ENCODE peak calls at places on chromosomes 16 and 17, in seven cellular contexts. N is aorta, P is GM23248, H is astrocyte, R is neural progenitor cell, A is body of pancreas, K is A549. V is an unnamed sample.

GRCh38 chr16:49936791-49937190 is 80.9 kb upstream of the ZNF423 start:
- DNase-seq in N (no peak), P (no peak), H (no peak), R (no peak), A (no peak), K (no peak), V (no peak)

GRCh38 chr16:77336637-77337036 is 98.2 kb downstream of the ADAMTS18 start:
- DNase-seq in N (no peak), P (peak; percentile 2), H (no peak), R (peak; percentile 62), A (no peak), K (no peak), V (no peak)

GRCh38 chr16:28923652-28924398 is 1.2 kb downstream of the RABEP2 start:
- DNase-seq in N (no peak), P (no peak), H (no peak), R (no peak), A (peak; percentile 32), K (no peak), V (no peak)

GRCh38 chr17:81097134-81097942 is 62.4 kb downstream of the BAIAP2 start:
- DNase-seq in N (peak; percentile 89), P (peak; percentile 94), H (peak; percentile 72), R (peak; percentile 92), A (peak; percentile 48), K (peak; percentile 84), V (peak; percentile 87)

GRCh38 chr17:58120195-58120822 is 27.9 kb upstream of the OR4D1 start:
- DNase-seq in N (no peak), P (peak; percentile 66), H (peak; percentile 44), R (peak; percentile 86), A (peak; percentile 50), K (no peak), V (peak; percentile 58)

GRCh38 chr16:53999841-54000240 is 286.7 kb downstream of the IRX3 start:
- DNase-seq in N (no peak), P (peak; percentile 23), H (peak; percentile 75), R (no peak), A (no peak), K (no peak), V (no peak)

GRCh38 chr17:55154101-55154500 is 110.7 kb upstream of the HLF start:
- DNase-seq in N (no peak), P (no peak), H (no peak), R (no peak), A (no peak), K (no peak), V (no peak)

GRCh38 chr16:83095926-83096692 is 469.3 kb downstream of the CDH13 start:
- DNase-seq in N (no peak), P (peak; percentile 51), H (peak; percentile 44), R (no peak), A (no peak), K (no peak), V (no peak)

GRCh38 chr16:11198817-11199216 is 57.2 kb downstream of the SOCS1 start:
- DNase-seq in N (no peak), P (no peak), H (no peak), R (no peak), A (no peak), K (peak; percentile 22), V (no peak)

GRCh38 chr17:38338535-38338934 is 5.2 kb downstream of the GPR179 start:
- DNase-seq in N (no peak), P (no peak), H (no peak), R (no peak), A (no peak), K (no peak), V (no peak)

GRCh38 chr17:38342886-38343607 is 709 bp downstream of the GPR179 start:
- DNase-seq in N (no peak), P (no peak), H (no peak), R (no peak), A (no peak), K (no peak), V (no peak)

GRCh38 chr17:38343608-38343980 is at the start of gene GPR179:
- DNase-seq in N (no peak), P (no peak), H (no peak), R (no peak), A (no peak), K (no peak), V (no peak)

GRCh38 chr17:38339891-38340290 is 3.9 kb downstream of the GPR179 start:
- DNase-seq in N (no peak), P (peak; percentile 41), H (no peak), R (no peak), A (no peak), K (no peak), V (no peak)

GRCh38 chr17:38341035-38341721 is 2.6 kb downstream of the GPR179 start:
- DNase-seq in N (no peak), P (peak; percentile 36), H (no peak), R (peak; percentile 57), A (peak; percentile 62), K (no peak), V (peak; percentile 43)
- H3K27ac ChIP-seq in N (no peak overlapping the region), P (no peak overlapping the region), H (no peak overlapping the region), R (no peak overlapping the region), A (no peak overlapping the region), K (no peak overlapping the region), V (no peak overlapping the region)

DNA sequence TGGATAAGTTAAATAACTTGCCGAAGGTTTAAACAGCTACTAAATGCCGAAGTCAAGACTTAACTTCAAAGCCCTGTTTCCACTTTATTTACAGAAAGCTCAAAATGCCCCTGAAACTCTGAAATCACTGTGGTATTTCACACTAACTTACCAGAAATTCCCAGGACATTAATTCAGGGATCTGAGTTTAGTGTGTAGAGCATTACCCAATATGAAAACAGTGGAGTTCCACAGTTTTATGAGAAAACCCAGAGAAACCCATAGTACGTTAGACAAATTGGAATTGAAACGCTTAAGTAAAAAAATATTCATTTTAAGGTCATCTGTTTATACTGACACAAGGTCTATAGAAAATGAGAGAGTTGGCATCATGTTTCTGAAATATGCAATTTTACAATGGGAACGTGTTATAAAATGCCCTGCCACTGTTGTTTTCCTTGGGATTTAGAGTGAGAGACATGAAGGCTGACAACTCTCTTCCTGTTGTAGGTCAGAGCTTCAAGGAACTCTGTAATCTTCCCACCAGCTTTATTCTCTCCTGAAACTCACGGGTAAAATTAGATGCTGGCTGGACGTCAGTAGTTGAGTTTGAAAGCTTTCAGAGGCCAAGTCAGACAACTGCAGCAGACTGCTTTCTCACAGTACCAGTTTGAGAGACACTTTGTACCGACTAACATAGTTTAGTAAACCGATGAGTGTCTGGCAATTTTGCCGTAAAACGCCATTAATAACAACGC is 139.4 kb upstream of the TBX2 start:
- DNase-seq in N (no peak), P (no peak), H (no peak), R (no peak), A (no peak), K (no peak), V (peak; percentile 29)
- H3K27ac ChIP-seq in N (no peak overlapping the region), P (no peak overlapping the region), H (no peak overlapping the region), R (no peak overlapping the region), A (peak overlapping the region; percentile 4), K (no peak overlapping the region), V (peak overlapping the region; percentile 48)

GRCh38 chr16:79542196-79542859 is 58.2 kb downstream of the MAF start:
- DNase-seq in N (peak; percentile 83), P (no peak), H (no peak), R (no peak), A (no peak), K (no peak), V (no peak)
- H3K27ac ChIP-seq in N (no peak overlapping the region), P (no peak overlapping the region), H (no peak overlapping the region), R (no peak overlapping the region), A (no peak overlapping the region), K (no peak overlapping the region), V (peak overlapping the region; percentile 26)

GRCh38 chr17:32928527-32929287 is 754 bp downstream of the TMEM98 start:
- DNase-seq in N (no peak), P (peak; percentile 57), H (no peak), R (no peak), A (no peak), K (no peak), V (no peak)
- H3K27ac ChIP-seq in N (peak overlapping the region; percentile 83), P (peak overlapping the region; percentile 45), H (peak overlapping the region; percentile 50), R (no peak overlapping the region), A (peak overlapping the region; percentile 42), K (peak overlapping the region; percentile 95), V (peak overlapping the region; percentile 82)

GRCh38 chr17:50534222-50534978 is 1.9 kb downstream of the EPN3 start:
- DNase-seq in N (no peak), P (peak; percentile 43), H (peak; percentile 29), R (peak; percentile 55), A (peak; percentile 80), K (peak; percentile 81), V (no peak)

GRCh38 chr17:50533720-50534148 is 1.2 kb downstream of the EPN3 start:
- DNase-seq in N (no peak), P (peak; percentile 54), H (no peak), R (no peak), A (peak; percentile 84), K (no peak), V (peak; percentile 60)

GRCh38 chr17:50533185-50533584 is 650 bp downstream of the EPN3 start:
- DNase-seq in N (no peak), P (no peak), H (no peak), R (no peak), A (peak; percentile 31), K (no peak), V (no peak)

GRCh38 chr17:50531428-50532025 is 1.0 kb upstream of the EPN3 start:
- DNase-seq in N (no peak), P (no peak), H (no peak), R (no peak), A (no peak), K (no peak), V (no peak)

GRCh38 chr17:50532452-50533024 is at the start of gene EPN3:
- DNase-seq in N (no peak), P (peak; percentile 49), H (no peak), R (peak; percentile 44), A (peak; percentile 83), K (no peak), V (no peak)
- H3K27ac ChIP-seq in N (no peak within 1 kb of the TSS), P (no peak within 1 kb of the TSS), H (no peak within 1 kb of the TSS), R (no peak within 1 kb of the TSS), A (peak within 1 kb of the TSS; percentile 92), K (no peak within 1 kb of the TSS), V (no peak within 1 kb of the TSS)

DNA sequence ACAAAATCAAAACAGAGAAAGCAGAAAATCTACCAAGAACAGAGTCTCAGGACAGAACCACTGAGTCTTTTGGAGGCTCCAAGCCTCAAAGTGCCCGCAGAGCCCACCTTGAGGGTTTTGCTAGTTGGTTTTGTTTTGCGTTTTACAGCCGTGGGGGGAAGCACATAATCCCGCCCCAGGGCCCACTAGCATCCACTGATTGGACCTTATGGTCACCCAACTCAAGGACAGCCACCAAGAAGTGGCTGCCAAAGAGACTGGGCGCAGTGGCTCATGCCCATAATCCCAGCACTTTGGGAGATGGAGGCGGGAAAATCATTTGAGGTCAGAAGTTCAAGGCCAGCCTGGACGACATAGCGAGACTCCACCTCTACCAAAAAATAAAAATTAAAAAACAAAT is 9.9 kb downstream of the ALOX15B start:
- DNase-seq in N (no peak), P (no peak), H (no peak), R (no peak), A (no peak), K (no peak), V (no peak)
- H3K27ac ChIP-seq in N (no peak overlapping the region), P (no peak overlapping the region), H (no peak overlapping the region), R (no peak overlapping the region), A (no peak overlapping the region), K (no peak overlapping the region), V (no peak overlapping the region)

V was measured in tibial nerve.